ENCODE peak calls at places on chromosomes 4 and X, in ten cellular contexts. J is CD8-positive, alpha-beta memory T cell; C is glutamatergic neuron; I is NCI-H1105; M is activated CD4-positive, alpha-beta T cell treated with anti-CD3 and anti-CD28 coated beads, Interleukin-2, amount 50 U/mL, for 48 hours; O is MG63; H is NCI-H2081; D is stromal cell of bone marrow; P is effector CD4-positive, alpha-beta T cell; G is GM10248. B is an unnamed sample.
A peak's percentile ranks its signal among the peaks of the same experiment; 100 is the strongest.

GRCh38 chr4:56424176-56424575 is 11.2 kb downstream of the PPAT start:
- DNase-seq in I (no peak), C (no peak), P (no peak), G (no peak), M (no peak), O (no peak), H (no peak), J (no peak), D (no peak), B (no peak)

GRCh38 chr4:96093057-96093456 is 253.2 kb downstream of the PDHA2 start:
- DNase-seq in D (no peak), M (no peak), J (no peak), P (no peak), I (no peak), O (no peak), C (no peak), G (no peak), H (peak; percentile 2), B (no peak)

GRCh38 chr4:48943387-48943786 is 36.8 kb upstream of the OCIAD2 start:
- DNase-seq in I (no peak), G (no peak), O (no peak), J (no peak), P (no peak), C (no peak), D (no peak), H (peak; percentile 71), M (no peak), B (no peak)

GRCh38 chr4:120156115-120156718 is 89.6 kb upstream of the MAD2L1 start:
- DNase-seq in H (peak; percentile 54), C (no peak), O (no peak), G (peak; percentile 16), J (peak; percentile 50), D (peak; percentile 31), I (peak; percentile 8), M (no peak), P (peak; percentile 25), B (no peak)

GRCh38 chr4:113106076-113106475 is 56.6 kb downstream of the ANK2 start:
- DNase-seq in P (no peak), O (no peak), G (no peak), D (peak; percentile 49), J (no peak), H (peak; percentile 39), M (no peak), C (no peak), I (peak; percentile 9), B (no peak)

GRCh38 chr4:19381068-19381467 is 870.6 kb upstream of the SLIT2 start:
- DNase-seq in M (no peak), C (no peak), D (no peak), H (no peak), P (no peak), G (no peak), O (no peak), I (no peak), J (no peak), B (no peak)

GRCh38 chr4:122703868-122704267 is 28.6 kb upstream of the BBS12 start:
- DNase-seq in P (no peak), D (no peak), G (no peak), M (no peak), C (no peak), O (peak; percentile 32), I (no peak), H (no peak), J (no peak), B (no peak)

GRCh38 chrX:81390244-81390643 is 188.3 kb downstream of the SH3BGRL start:
- DNase-seq in H (no peak), P (no peak), M (no peak), I (no peak), G (no peak), J (no peak), O (no peak), D (no peak), C (no peak), B (no peak)

GRCh38 chr4:112978691-112979472 is 70.6 kb upstream of the ANK2 start:
- DNase-seq in J (no peak), H (no peak), O (no peak), C (no peak), D (peak; percentile 25), I (no peak), M (no peak), P (no peak), G (no peak), B (no peak)

GRCh38 chr4:185201983-185202962 is 1.5 kb downstream of the CFAP97 start:
- DNase-seq in J (peak; percentile 68), I (no peak), H (no peak), M (peak; percentile 33), O (no peak), C (no peak), D (peak; percentile 21), G (no peak), P (peak; percentile 49), B (no peak)

GRCh38 chrX:118975831-118976598 is 1.6 kb downstream of the LONRF3 start:
- DNase-seq in M (peak; percentile 63), C (peak; percentile 34), H (peak; percentile 76), O (peak; percentile 35), D (no peak), G (peak; percentile 23), P (peak; percentile 47), I (no peak), J (peak; percentile 63), B (peak; percentile 91)

GRCh38 chrX:101918746-101919145 is 13.1 kb downstream of the ZMAT1 start:
- DNase-seq in H (no peak), M (no peak), I (no peak), D (no peak), P (no peak), O (no peak), G (no peak), J (no peak), C (no peak), B (no peak)

GRCh38 chrX:2185341-2186082 is 315.3 kb downstream of the DHRSX start:
- DNase-seq in P (no peak), D (no peak), G (no peak), H (no peak), C (no peak), J (no peak), O (no peak), M (no peak), I (no peak), B (no peak)

GRCh38 chr4:101037249-101037648 is 310.1 kb downstream of the PPP3CA start:
- DNase-seq in J (no peak), C (no peak), I (no peak), D (no peak), O (no peak), G (no peak), H (no peak), P (no peak), M (no peak), B (no peak)

GRCh38 chr4:146243141-146243882 is 29.0 kb downstream of the REELD1 start:
- DNase-seq in C (no peak), J (peak; percentile 16), H (no peak), I (no peak), O (no peak), M (peak; percentile 65), P (no peak), D (no peak), G (peak; percentile 87), B (peak; percentile 38)

GRCh38 chr4:5114911-5115310 is 63.6 kb downstream of the STK32B start:
- DNase-seq in M (no peak), C (no peak), D (no peak), H (no peak), G (no peak), I (no peak), J (no peak), P (no peak), O (no peak), B (no peak)

GRCh38 chr4:113355550-113356371 is 306.3 kb downstream of the ANK2 start:
- DNase-seq in M (peak; percentile 69), D (peak; percentile 81), J (peak; percentile 55), P (peak; percentile 22), C (no peak), O (peak; percentile 57), H (no peak), G (peak; percentile 68), I (no peak), B (no peak)

GRCh38 chr4:186770446-186771175 is 47.0 kb upstream of the FAT1 start:
- DNase-seq in I (no peak), H (no peak), G (no peak), P (no peak), C (no peak), O (no peak), D (peak; percentile 24), M (no peak), J (no peak), B (no peak)

GRCh38 chr4:180086480-180087170 is 2156.6 kb upstream of the TENM3 start:
- DNase-seq in J (no peak), D (no peak), I (no peak), O (no peak), G (no peak), P (no peak), H (no peak), C (no peak), M (no peak), B (no peak)